ENCODE peak calls at places on chromosomes 12 and 14, in nine cellular contexts. J, T, U, I, V, R, H, O and Q are unnamed samples.

GRCh38 chr12:71694099-71694820 is 8.4 kb downstream of the TMEM19 start:
- ATAC-seq in J (no peak), T (no peak), U (no peak), I (peak), V (no peak), R (no peak), H (peak), O (peak), Q (no peak)

GRCh38 chr14:55043528-55043927 is 7.9 kb upstream of the MAPK1IP1L start:
- ATAC-seq in J (no peak), T (no peak), U (no peak), I (no peak), V (no peak), R (no peak), H (no peak), O (no peak), Q (no peak)

GRCh38 chr12:26823391-26823790 is 9.6 kb downstream of the ITPR2 start:
- ATAC-seq in J (no peak), T (no peak), U (no peak), I (no peak), V (no peak), R (no peak), H (no peak), O (no peak), Q (peak)

GRCh38 chr12:3922033-3922432 is 48.8 kb upstream of the PARP11 start:
- ATAC-seq in J (no peak), T (no peak), U (no peak), I (no peak), V (no peak), R (no peak), H (no peak), O (no peak), Q (no peak)

GRCh38 chr14:92570863-92571262 is 57.3 kb downstream of the RIN3 start:
- ATAC-seq in J (no peak), T (no peak), U (no peak), I (no peak), V (no peak), R (no peak), H (no peak), O (no peak), Q (no peak)

GRCh38 chr14:101294136-101294535 is 267.2 kb upstream of the DIO3 start:
- ATAC-seq in J (no peak), T (no peak), U (no peak), I (no peak), V (no peak), R (no peak), H (no peak), O (no peak), Q (no peak)

GRCh38 chr12:66978802-66979201 is 290.4 kb upstream of the CAND1 start:
- ATAC-seq in J (no peak), T (no peak), U (no peak), I (no peak), V (no peak), R (no peak), H (no peak), O (no peak), Q (no peak)

GRCh38 chr12:54988402-54989054 is 4.0 kb upstream of the TESPA1 start:
- ATAC-seq in J (no peak), T (no peak), U (peak), I (no peak), V (no peak), R (no peak), H (peak), O (no peak), Q (no peak)

GRCh38 chr14:39491134-39491541 is 58.9 kb upstream of the FBXO33 start:
- ATAC-seq in J (no peak), T (no peak), U (no peak), I (no peak), V (no peak), R (no peak), H (no peak), O (no peak), Q (no peak)

GRCh38 chr12:69415471-69416275 is 54.5 kb upstream of the FRS2 start:
- ATAC-seq in J (no peak), T (no peak), U (peak), I (no peak), V (peak), R (no peak), H (peak), O (peak), Q (peak)

GRCh38 chr12:122449317-122449716 is 26.8 kb upstream of the CLIP1 start:
- ATAC-seq in J (no peak), T (peak), U (peak), I (peak), V (peak), R (no peak), H (no peak), O (no peak), Q (peak)

GRCh38 chr12:9760699-9761406 is at the start of gene CD69:
- ATAC-seq in J (peak), T (peak), U (peak), I (peak), V (no peak), R (peak), H (no peak), O (peak), Q (no peak)

GRCh38 chr12:125245601-125246345 is 180.5 kb downstream of the AACS start:
- ATAC-seq in J (no peak), T (no peak), U (no peak), I (no peak), V (no peak), R (no peak), H (peak), O (no peak), Q (no peak)

GRCh38 chr14:62778847-62779246 is 266.4 kb downstream of the KCNH5 start:
- ATAC-seq in J (no peak), T (no peak), U (peak), I (no peak), V (no peak), R (no peak), H (no peak), O (no peak), Q (no peak)

GRCh38 chr12:13189254-13189653 is 7.3 kb upstream of the EMP1 start:
- ATAC-seq in J (no peak), T (no peak), U (no peak), I (no peak), V (no peak), R (no peak), H (peak), O (no peak), Q (no peak)

GRCh38 chr12:111314949-111315539 is 53.9 kb downstream of the PHETA1 start:
- ATAC-seq in J (no peak), T (no peak), U (peak), I (no peak), V (no peak), R (no peak), H (peak), O (no peak), Q (no peak)

GRCh38 chr12:115700896-115701465 is 576.5 kb downstream of the MED13L start:
- ATAC-seq in J (no peak), T (no peak), U (no peak), I (no peak), V (no peak), R (no peak), H (no peak), O (no peak), Q (no peak)

GRCh38 chr12:108112815-108113556 is 16.1 kb upstream of the WSCD2 start:
- ATAC-seq in J (no peak), T (no peak), U (no peak), I (no peak), V (no peak), R (no peak), H (peak), O (no peak), Q (no peak)

GRCh38 chr14:88551094-88551870 is 3.5 kb downstream of the PTPN21 start:
- ATAC-seq in J (no peak), T (peak), U (peak), I (peak), V (peak), R (peak), H (peak), O (no peak), Q (peak)

GRCh38 chr14:72549848-72550247 is 344.1 kb downstream of the DPF3 start:
- ATAC-seq in J (no peak), T (no peak), U (no peak), I (no peak), V (no peak), R (no peak), H (no peak), O (no peak), Q (no peak)

GRCh38 chr12:124833693-124834122 is 30.0 kb downstream of the SCARB1 start:
- ATAC-seq in J (no peak), T (no peak), U (no peak), I (no peak), V (peak), R (no peak), H (peak), O (no peak), Q (no peak)